ENCODE peak calls at places on chromosomes 3 and 15, in four cellular contexts. C is HepG2, U is H1, L is GM12878. S is an unnamed sample. For H3K36me3, the result is how much of the 10 kb centered on the place peaks cover.

GRCh38 chr3:17039579-17039978 is 154.8 kb downstream of the PLCL2 start:
- DNase-seq in C (no peak), U (no peak), L (no peak), S (no peak)

GRCh38 chr15:78282324-78282723 is 17.1 kb downstream of the SKIC8 start:
- DNase-seq in C (no peak), U (no peak), L (no peak), S (no peak)

GRCh38 chr3:127011270-127011992 is 28.5 kb downstream of the PLXNA1 start:
- DNase-seq in C (no peak), U (no peak), L (no peak), S (no peak)

GRCh38 chr15:96312641-96313335 is 17.7 kb upstream of the NR2F2 start:
- DNase-seq in C (no peak), U (no peak), L (no peak), S (no peak)

GRCh38 chr3:32175607-32176197 is 62.8 kb upstream of the CMTM8 start:
- DNase-seq in C (peak), U (peak), L (no peak), S (peak)

GRCh38 chr3:168094877-168095610 is 680 bp downstream of the GOLIM4 start:
- DNase-seq in C (peak), U (peak), L (peak), S (peak)

GRCh38 chr3:160841455-160841854 is 85.4 kb downstream of the PPM1L start:
- DNase-seq in C (no peak), U (no peak), L (no peak), S (no peak)

GRCh38 chr3:146496726-146497125 is 27.4 kb upstream of the PLSCR2 start:
- DNase-seq in C (no peak), U (no peak), L (no peak), S (no peak)

GRCh38 chr3:180828723-180829408 is 83.6 kb upstream of the FXR1 start:
- DNase-seq in C (no peak), U (no peak), L (no peak), S (no peak)

GRCh38 chr3:14329116-14329830 is 73.1 kb upstream of the SLC6A6 start:
- DNase-seq in C (no peak), U (no peak), L (no peak), S (peak)

GRCh38 chr3:42129014-42129953 is 38.1 kb downstream of the TRAK1 start:
- DNase-seq in C (peak), U (no peak), L (no peak), S (no peak)

GRCh38 chr15:70535071-70535954 is 228.0 kb downstream of the UACA start:
- DNase-seq in C (no peak), U (peak), L (no peak), S (no peak)

GRCh38 chr3:67044295-67044694 is 46.2 kb downstream of the KBTBD8 start:
- DNase-seq in C (no peak), U (no peak), L (no peak), S (no peak)

GRCh38 chr15:89852342-89853005 is 37.8 kb upstream of the ANPEP start:
- DNase-seq in C (peak), U (no peak), L (no peak), S (no peak)

GRCh38 chr3:43343778-43344177 is 57.4 kb downstream of the SNRK start:
- DNase-seq in C (no peak), U (no peak), L (no peak), S (no peak)
- H3K36me3 ChIP-seq in C (half or more), U (under half), L (under half), S (half or more)

GRCh38 chr3:28746990-28747389 is 398.4 kb upstream of the AZI2 start:
- DNase-seq in C (no peak), U (no peak), L (no peak), S (no peak)
- TF ChIP-seq SUZ12 in C (no peak), U (no peak), L (no peak), S (no peak)

GRCh38 chr3:197953881-197954280 is 3.9 kb downstream of the RPL35A start:
- DNase-seq in C (no peak), U (no peak), L (no peak), S (no peak)
- H3K36me3 ChIP-seq in C (under half), U (under half), L (under half), S (half or more)

DNA sequence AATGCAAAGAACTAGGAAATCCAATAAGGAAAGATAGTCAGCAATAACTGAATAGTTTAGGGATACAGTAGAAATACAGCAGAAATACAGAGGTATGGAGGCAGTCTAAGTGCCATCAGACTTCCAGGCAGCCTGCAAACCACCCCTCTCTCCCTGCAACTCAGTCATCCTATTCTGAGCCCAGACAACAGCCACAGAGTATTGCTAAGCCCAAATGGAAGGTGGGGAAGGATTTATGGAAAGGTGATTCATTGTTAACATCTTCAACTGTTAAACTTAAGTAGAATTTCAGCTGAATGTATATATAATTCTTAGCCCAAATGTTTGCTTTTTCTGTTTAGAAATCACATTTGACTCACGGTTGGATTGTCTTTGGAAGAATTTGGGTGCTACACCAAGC is 300.4 kb downstream of the RBMS3 start:
- DNase-seq in C (no peak), U (no peak), L (no peak), S (no peak)
- TF ChIP-seq SUZ12 in C (no peak), U (no peak), L (no peak), S (no peak)

GRCh38 chr3:46276497-46277099 is 34.3 kb downstream of the CCR3 start:
- DNase-seq in C (peak), U (peak), L (no peak), S (peak)

GRCh38 chr3:46280105-46280797 is 38.0 kb downstream of the CCR3 start:
- DNase-seq in C (no peak), U (no peak), L (no peak), S (no peak)

GRCh38 chr3:46282041-46282440 is 39.8 kb downstream of the CCR3 start:
- DNase-seq in C (no peak), U (no peak), L (no peak), S (no peak)

GRCh38 chr3:46277476-46277875 is 35.2 kb downstream of the CCR3 start:
- DNase-seq in C (no peak), U (no peak), L (no peak), S (no peak)

DNA sequence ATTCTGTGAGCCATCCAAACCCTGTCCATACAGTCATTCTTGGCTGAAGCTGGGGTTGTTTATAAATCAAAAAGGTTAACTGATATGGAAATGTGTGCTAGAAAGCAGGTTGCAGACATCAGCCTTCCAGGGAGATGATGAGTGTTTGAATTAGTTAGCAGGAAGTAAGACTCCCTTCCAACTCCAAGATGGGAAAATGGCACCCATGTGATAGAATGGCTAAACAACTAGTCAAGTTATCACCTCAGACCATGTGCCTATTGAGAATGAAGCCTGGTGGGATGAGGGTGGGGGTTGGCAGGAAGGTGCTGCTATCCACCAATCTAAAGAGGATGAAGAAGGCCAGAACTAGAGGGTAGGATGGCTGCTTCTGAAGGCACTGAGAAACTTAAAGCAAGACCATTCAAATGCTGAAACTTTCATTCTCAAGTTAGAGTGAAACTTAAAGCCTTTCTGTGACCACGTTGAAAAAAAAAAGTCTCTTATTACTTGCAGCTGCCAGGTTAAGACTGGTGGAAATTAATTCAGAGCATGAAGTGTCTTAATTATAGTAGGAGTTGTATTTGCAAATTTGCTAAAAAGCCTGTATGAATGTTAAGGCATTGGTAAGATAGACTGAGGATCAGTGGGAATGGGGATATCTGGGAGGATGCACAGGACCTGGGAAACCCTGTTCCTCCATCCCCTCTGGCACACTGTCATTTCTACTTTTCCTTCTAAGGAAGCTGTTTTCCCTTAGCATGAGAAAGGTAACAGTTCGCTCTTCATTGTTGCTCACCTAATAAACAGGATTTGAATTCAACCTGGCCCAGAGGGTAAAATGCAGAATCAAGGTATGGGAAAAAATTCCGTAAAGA is 36.8 kb downstream of the CCR3 start:
- DNase-seq in C (no peak), U (no peak), L (no peak), S (no peak)
- H3K36me3 ChIP-seq in C (under half), U (under half), L (under half), S (under half)

GRCh38 chr3:4743371-4743770 is 235.9 kb upstream of the BHLHE40 start:
- DNase-seq in C (no peak), U (no peak), L (no peak), S (no peak)
- TF ChIP-seq SUZ12 in C (no peak), U (no peak), L (no peak), S (no peak)

GRCh38 chr3:64011685-64012084 is 11.6 kb downstream of the PSMD6 start:
- DNase-seq in C (no peak), U (no peak), L (no peak), S (no peak)

GRCh38 chr3:64022451-64023186 is 675 bp downstream of the PSMD6 start:
- DNase-seq in C (no peak), U (no peak), L (no peak), S (no peak)

GRCh38 chr3:64019879-64020278 is 3.4 kb downstream of the PSMD6 start:
- DNase-seq in C (no peak), U (no peak), L (no peak), S (no peak)

GRCh38 chr3:64019271-64019670 is 4.0 kb downstream of the PSMD6 start:
- DNase-seq in C (no peak), U (no peak), L (no peak), S (no peak)

GRCh38 chr3:64016941-64017620 is 6.2 kb downstream of the PSMD6 start:
- DNase-seq in C (no peak), U (no peak), L (no peak), S (no peak)
- H3K36me3 ChIP-seq in C (half or more), U (under half), L (under half), S (half or more)

GRCh38 chr3:188861847-188862740 is 309.7 kb upstream of the TPRG1 start:
- DNase-seq in C (no peak), U (no peak), L (no peak), S (no peak)

GRCh38 chr3:188869628-188870027 is 302.1 kb upstream of the TPRG1 start:
- DNase-seq in C (no peak), U (no peak), L (no peak), S (no peak)

GRCh38 chr3:188868803-188869202 is 303.0 kb upstream of the TPRG1 start:
- DNase-seq in C (no peak), U (no peak), L (no peak), S (no peak)

GRCh38 chr3:188863999-188864406 is 307.8 kb upstream of the TPRG1 start:
- DNase-seq in C (no peak), U (no peak), L (no peak), S (no peak)

DNA sequence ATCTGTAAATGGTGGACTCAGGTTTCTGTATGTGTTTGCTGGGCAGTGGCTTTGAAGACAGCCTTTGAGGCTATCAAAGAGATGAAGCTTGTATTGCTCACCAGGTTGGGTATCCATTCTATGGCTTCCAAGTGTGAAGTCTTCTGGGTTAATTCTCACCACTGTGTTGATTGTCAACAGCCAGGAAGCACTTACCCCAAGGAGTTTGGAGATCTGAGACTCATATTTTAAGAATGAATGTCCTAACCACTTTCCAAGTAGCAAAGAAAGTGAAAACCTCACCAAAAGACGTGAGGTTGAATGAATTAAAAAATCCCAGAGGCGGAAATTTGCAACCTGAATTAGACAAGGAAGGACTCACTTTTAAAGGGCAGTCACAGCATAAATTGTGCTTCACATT is 304.1 kb upstream of the TPRG1 start:
- DNase-seq in C (no peak), U (no peak), L (no peak), S (no peak)
- TF ChIP-seq SUZ12 in C (no peak), U (no peak), L (no peak), S (no peak)

DNA sequence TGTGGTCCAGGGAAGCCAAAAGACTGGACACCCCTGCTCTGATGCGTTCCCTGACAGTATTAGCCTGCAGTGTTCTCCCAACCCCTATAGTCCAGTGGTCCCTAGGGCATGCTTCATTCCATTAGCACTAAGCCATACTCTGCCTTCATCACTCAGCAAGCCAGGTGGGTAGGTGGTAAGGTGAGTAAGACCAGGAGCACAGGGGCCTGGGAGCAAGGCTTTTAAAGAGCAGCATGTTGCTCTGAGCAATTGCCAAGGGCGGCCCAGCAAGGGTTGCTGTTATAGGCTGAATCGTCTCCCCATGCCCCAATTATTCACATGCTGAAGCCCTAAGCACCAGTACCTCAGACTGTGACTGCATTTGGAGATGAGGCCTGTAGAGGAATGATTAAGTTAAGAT is 11.0 kb downstream of the CXCR6 start:
- DNase-seq in C (no peak), U (no peak), L (no peak), S (no peak)
- H3K36me3 ChIP-seq in C (half or more), U (under half), L (under half), S (half or more)

GRCh38 chr15:36109943-36110658 is 469.3 kb upstream of the CDIN1 start:
- DNase-seq in C (no peak), U (no peak), L (no peak), S (no peak)

GRCh38 chr15:36106640-36107335 is 472.6 kb upstream of the CDIN1 start:
- DNase-seq in C (no peak), U (no peak), L (no peak), S (no peak)

GRCh38 chr15:36108539-36108938 is 470.9 kb upstream of the CDIN1 start:
- DNase-seq in C (no peak), U (no peak), L (no peak), S (no peak)

DNA sequence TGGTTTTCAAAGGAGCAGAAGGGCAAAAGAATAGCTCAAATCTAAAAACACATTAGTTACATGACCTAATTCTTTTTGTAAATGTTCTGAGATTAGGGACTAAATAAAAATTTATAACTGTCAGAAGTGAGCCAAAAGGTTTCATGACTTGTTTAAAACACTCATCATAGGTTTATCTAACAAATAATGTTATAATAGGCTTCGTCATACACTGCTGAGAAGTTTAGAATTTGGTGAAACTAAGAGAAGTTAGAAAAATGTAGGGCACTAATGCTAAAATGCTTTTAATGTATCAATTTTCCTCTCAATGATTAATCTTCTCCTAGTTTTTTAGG is 468.8 kb upstream of the CDIN1 start:
- DNase-seq in C (no peak), U (no peak), L (no peak), S (no peak)
- TF ChIP-seq SUZ12 in C (no peak), U (no peak), L (no peak), S (no peak)